ENCODE peak calls at places on chromosomes 12 and 14, in five cellular contexts. One of them, this sample, is unnamed.

GRCh38 chr12:124802361-124802760 is 61.3 kb downstream of the SCARB1 start:
- DNase-seq in pancreas: no peak
- DNase-seq in Caco-2: no peak
- DNase-seq in esophagus muscularis mucosa: no peak
- DNase-seq in CD8-positive, alpha-beta T cell: no peak
- DNase-seq in this sample: no peak

GRCh38 chr14:69713976-69714716 is 52.8 kb upstream of the SRSF5 start:
- DNase-seq in pancreas: no peak
- DNase-seq in Caco-2: no peak
- DNase-seq in esophagus muscularis mucosa: no peak
- DNase-seq in CD8-positive, alpha-beta T cell: no peak
- DNase-seq in this sample: no peak

GRCh38 chr12:101941306-101942000 is 64.1 kb downstream of the DRAM1 start:
- DNase-seq in pancreas: no peak
- DNase-seq in Caco-2: no peak
- DNase-seq in esophagus muscularis mucosa: no peak
- DNase-seq in CD8-positive, alpha-beta T cell: no peak
- DNase-seq in this sample: no peak

GRCh38 chr14:58805605-58806358 is 168.0 kb downstream of the DACT1 start:
- DNase-seq in pancreas: no peak
- DNase-seq in Caco-2: no peak
- DNase-seq in esophagus muscularis mucosa: no peak
- DNase-seq in CD8-positive, alpha-beta T cell: no peak
- DNase-seq in this sample: no peak

GRCh38 chr12:2845280-2845679 is 10.4 kb upstream of the NRIP2 start:
- DNase-seq in pancreas: no peak
- DNase-seq in Caco-2: no peak
- DNase-seq in esophagus muscularis mucosa: no peak
- DNase-seq in CD8-positive, alpha-beta T cell: no peak
- DNase-seq in this sample: no peak

GRCh38 chr12:77493311-77493710 is 337.4 kb upstream of the NAV3 start:
- DNase-seq in pancreas: no peak
- DNase-seq in Caco-2: no peak
- DNase-seq in esophagus muscularis mucosa: no peak
- DNase-seq in CD8-positive, alpha-beta T cell: no peak
- DNase-seq in this sample: no peak

GRCh38 chr14:46074061-46074460 is 577.5 kb downstream of the RPL10L start:
- DNase-seq in pancreas: no peak
- DNase-seq in Caco-2: no peak
- DNase-seq in esophagus muscularis mucosa: no peak
- DNase-seq in CD8-positive, alpha-beta T cell: no peak
- DNase-seq in this sample: no peak

GRCh38 chr14:91400696-91401095 is 16.9 kb downstream of the CCDC88C start:
- DNase-seq in pancreas: no peak
- DNase-seq in Caco-2: no peak
- DNase-seq in esophagus muscularis mucosa: no peak
- DNase-seq in CD8-positive, alpha-beta T cell: no peak
- DNase-seq in this sample: no peak

GRCh38 chr14:93035917-93036651 is 79.6 kb downstream of the ITPK1 start:
- DNase-seq in pancreas: no peak
- DNase-seq in Caco-2: peak; percentile 67
- DNase-seq in esophagus muscularis mucosa: no peak
- DNase-seq in CD8-positive, alpha-beta T cell: no peak
- DNase-seq in this sample: no peak

GRCh38 chr12:57775563-57776246 is 3.3 kb downstream of the EEF1AKMT3 start:
- DNase-seq in pancreas: no peak
- DNase-seq in Caco-2: no peak
- DNase-seq in esophagus muscularis mucosa: no peak
- DNase-seq in CD8-positive, alpha-beta T cell: no peak
- DNase-seq in this sample: no peak

GRCh38 chr12:70048521-70049245 is 194.6 kb upstream of the CNOT2 start:
- DNase-seq in pancreas: no peak
- DNase-seq in Caco-2: no peak
- DNase-seq in esophagus muscularis mucosa: no peak
- DNase-seq in CD8-positive, alpha-beta T cell: no peak
- DNase-seq in this sample: no peak

GRCh38 chr14:100393906-100394732 is 71.0 kb downstream of the SLC25A47 start:
- DNase-seq in pancreas: no peak
- DNase-seq in Caco-2: no peak
- DNase-seq in esophagus muscularis mucosa: no peak
- DNase-seq in CD8-positive, alpha-beta T cell: no peak
- DNase-seq in this sample: no peak

DNA sequence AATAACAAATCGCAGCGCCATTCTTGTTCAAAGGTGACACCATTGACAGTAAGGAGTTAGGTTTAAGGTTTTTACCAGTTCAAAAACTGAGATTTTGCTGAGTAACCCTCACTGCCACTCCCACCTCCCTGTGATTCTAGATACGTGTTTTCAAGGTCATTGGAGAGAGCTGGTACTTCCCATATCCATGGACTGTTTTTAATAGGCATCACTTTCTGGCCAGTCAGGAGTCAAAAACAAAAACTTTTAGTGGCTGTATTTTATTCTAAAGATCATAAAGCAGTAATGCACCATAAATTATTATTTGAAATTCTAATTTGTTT is 187.5 kb downstream of the ETV6 start:
- DNase-seq in pancreas: no peak
- DNase-seq in Caco-2: no peak
- DNase-seq in esophagus muscularis mucosa: no peak
- DNase-seq in CD8-positive, alpha-beta T cell: no peak
- DNase-seq in this sample: no peak
- H3K4me1 ChIP-seq in pancreas: peaks cover 37% of the 10 kb centered on the region
- H3K4me1 ChIP-seq in Caco-2: no peaks in the 10 kb centered on the region
- H3K4me1 ChIP-seq in esophagus muscularis mucosa: peaks cover 86% of the 10 kb centered on the region
- H3K4me1 ChIP-seq in CD8-positive, alpha-beta T cell: no peaks in the 10 kb centered on the region
- H3K4me1 ChIP-seq in this sample: peaks cover 60% of the 10 kb centered on the region

GRCh38 chr12:94980577-94980976 is 22.9 kb downstream of the NDUFA12 start:
- DNase-seq in pancreas: no peak
- DNase-seq in Caco-2: no peak
- DNase-seq in esophagus muscularis mucosa: no peak
- DNase-seq in CD8-positive, alpha-beta T cell: no peak
- DNase-seq in this sample: no peak
- TF ChIP-seq CTCF in pancreas: no peak
- TF ChIP-seq CTCF in Caco-2: peak; percentile 22
- TF ChIP-seq CTCF in esophagus muscularis mucosa: no peak
- TF ChIP-seq CTCF in CD8-positive, alpha-beta T cell: peak; percentile 26
- TF ChIP-seq CTCF in this sample: no peak

GRCh38 chr14:26334288-26334687 is 263.5 kb downstream of the NOVA1 start:
- DNase-seq in pancreas: no peak
- DNase-seq in Caco-2: no peak
- DNase-seq in esophagus muscularis mucosa: no peak
- DNase-seq in CD8-positive, alpha-beta T cell: no peak
- DNase-seq in this sample: no peak
- H3K9me3 ChIP-seq in pancreas: no peaks in the 10 kb centered on the region
- H3K9me3 ChIP-seq in Caco-2: no peaks in the 10 kb centered on the region
- H3K9me3 ChIP-seq in esophagus muscularis mucosa: no peaks in the 10 kb centered on the region
- H3K9me3 ChIP-seq in CD8-positive, alpha-beta T cell: no peaks in the 10 kb centered on the region
- H3K9me3 ChIP-seq in this sample: no peaks in the 10 kb centered on the region

GRCh38 chr12:91964501-91964900 is 181.1 kb downstream of the BTG1 start:
- DNase-seq in pancreas: no peak
- DNase-seq in Caco-2: no peak
- DNase-seq in esophagus muscularis mucosa: no peak
- DNase-seq in CD8-positive, alpha-beta T cell: no peak
- DNase-seq in this sample: no peak
- H3K4me1 ChIP-seq in pancreas: peaks cover 8% of the 10 kb centered on the region
- H3K4me1 ChIP-seq in Caco-2: no peaks in the 10 kb centered on the region
- H3K4me1 ChIP-seq in esophagus muscularis mucosa: peaks cover 10% of the 10 kb centered on the region
- H3K4me1 ChIP-seq in CD8-positive, alpha-beta T cell: no peaks in the 10 kb centered on the region
- H3K4me1 ChIP-seq in this sample: no peaks in the 10 kb centered on the region

This sample was measured in esophagus squamous epithelium.